ENCODE peak calls at places on chromosomes 16 and 17, in six cellular contexts. Y is NCI-H1930; E is hippocampal formation; N is NCI-H446 treated with DMSO at 0.1 percent for 48 hours; J is occipital lobe; L is stimulated activated CD4-positive, alpha-beta T cell treated with anti-CD3 and anti-CD28 coated beads, Interleukin-1b, Interleukin-23, amount 100 ng/mL, for 48 hours. B is an unnamed sample.

GRCh38 chr16:69253796-69254426 is 57.2 kb upstream of the VPS4A start:
- DNase-seq in N (no peak), J (no peak), E (no peak), Y (no peak), L (no peak), B (no peak)

GRCh38 chr17:49843774-49844350 is 4.0 kb downstream of the TAC4 start:
- DNase-seq in N (no peak), L (no peak), E (no peak), J (no peak), Y (no peak), B (no peak)

GRCh38 chr16:73047536-73048291 is at the start of gene ZFHX3:
- DNase-seq in N (peak; percentile 22), Y (no peak), J (no peak), L (no peak), E (no peak), B (peak; percentile 36)

GRCh38 chr17:31339906-31340661 is 18.7 kb upstream of the EVI2A start:
- DNase-seq in J (peak; percentile 12), Y (no peak), L (no peak), E (peak; percentile 15), N (no peak), B (no peak)

GRCh38 chr17:69732272-69732671 is 317.8 kb downstream of the MAP2K6 start:
- DNase-seq in Y (no peak), N (no peak), L (no peak), J (no peak), E (no peak), B (no peak)

GRCh38 chr17:80812362-80813088 is 179.1 kb upstream of the CHMP6 start:
- DNase-seq in Y (no peak), L (no peak), E (no peak), N (no peak), J (no peak), B (no peak)

GRCh38 chr16:73505178-73505968 is 457.4 kb upstream of the ZFHX3 start:
- DNase-seq in J (no peak), Y (no peak), L (no peak), E (no peak), N (no peak), B (no peak)

GRCh38 chr17:27603870-27604794 is 26.9 kb upstream of the LGALS9 start:
- DNase-seq in Y (no peak), N (no peak), J (no peak), L (no peak), E (no peak), B (no peak)

GRCh38 chr17:44502598-44503079 is 567 bp downstream of the GPATCH8 start:
- DNase-seq in L (no peak), Y (no peak), E (no peak), N (no peak), J (no peak), B (no peak)

B was measured in activated naive CD8-positive, alpha-beta T cell treated with anti-CD3 and anti-CD28 coated beads for 36 hours.